ENCODE peak calls at places on chromosomes 16 and 17, in ten cellular contexts. I is posterior cingulate gyrus; N is mesendoderm; Z is aorta; L is activated effector memory CD4-positive, alpha-beta T cell treated with Interleukin-2 at 50 U/mL for 16 hours; R is pulmonary artery endothelial cell; X is NAMALWA; G is GM23248; Y is stimulated activated CD8-positive, alpha-beta memory T cell treated with anti-CD3 and anti-CD28 coated beads, Interleukin-4, amount 100 ng/mL, for 4 hours; V is activated CD4-positive, alpha-beta T cell treated with anti-CD3 and anti-CD28 coated beads for 24 hours. H is an unnamed sample.

GRCh38 chr17:72393553-72393952 is 272.7 kb downstream of the SOX9 start:
- DNase-seq in I (no peak), N (no peak), Z (no peak), L (no peak), R (no peak), X (no peak), G (peak; percentile 85), Y (no peak), V (no peak), H (no peak)

GRCh38 chr17:82400206-82400605 is 17.9 kb upstream of the HEXD start:
- DNase-seq in I (no peak), N (no peak), Z (no peak), L (no peak), R (no peak), X (no peak), G (no peak), Y (no peak), V (no peak), H (no peak)

GRCh38 chr16:85364323-85365040 is 248.6 kb upstream of the GSE1 start:
- DNase-seq in I (no peak), N (no peak), Z (no peak), L (no peak), R (no peak), X (no peak), G (peak; percentile 36), Y (no peak), V (no peak), H (no peak)

GRCh38 chr16:70576431-70577255 is 53.0 kb downstream of the SF3B3 start:
- DNase-seq in I (no peak), N (peak; percentile 41), Z (no peak), L (no peak), R (peak; percentile 55), X (peak; percentile 41), G (peak; percentile 84), Y (no peak), V (no peak), H (no peak)

GRCh38 chr17:13601776-13602551 is at the start of gene HS3ST3A1:
- DNase-seq in I (no peak), N (peak; percentile 96), Z (peak; percentile 79), L (no peak), R (no peak), X (no peak), G (peak; percentile 97), Y (no peak), V (no peak), H (no peak)

GRCh38 chr16:77971306-77972131 is 50.8 kb upstream of the CLEC3A start:
- DNase-seq in I (peak; percentile 87), N (peak; percentile 86), Z (peak; percentile 96), L (peak; percentile 50), R (peak; percentile 11), X (peak; percentile 80), G (peak; percentile 85), Y (peak; percentile 60), V (peak; percentile 76), H (peak; percentile 88)

GRCh38 chr16:88531931-88532433 is 38.2 kb upstream of the ZC3H18 start:
- DNase-seq in I (no peak), N (no peak), Z (no peak), L (no peak), R (no peak), X (no peak), G (no peak), Y (no peak), V (no peak), H (no peak)

GRCh38 chr17:55093358-55093757 is 124.8 kb downstream of the STXBP4 start:
- DNase-seq in I (no peak), N (no peak), Z (no peak), L (no peak), R (no peak), X (no peak), G (no peak), Y (no peak), V (no peak), H (no peak)

GRCh38 chr16:9364721-9365693 is 273.6 kb downstream of the HAPSTR1 start:
- DNase-seq in I (peak; percentile 78), N (no peak), Z (peak; percentile 86), L (no peak), R (no peak), X (no peak), G (no peak), Y (no peak), V (no peak), H (peak; percentile 87)

GRCh38 chr17:66400698-66401097 is 98.3 kb downstream of the PRKCA start:
- DNase-seq in I (no peak), N (no peak), Z (no peak), L (no peak), R (no peak), X (no peak), G (no peak), Y (no peak), V (no peak), H (no peak)

GRCh38 chr16:49012961-49013726 is 268.5 kb downstream of the CBLN1 start:
- DNase-seq in I (peak; percentile 54), N (no peak), Z (no peak), L (no peak), R (no peak), X (no peak), G (no peak), Y (no peak), V (no peak), H (no peak)

GRCh38 chr16:55660776-55661175 is 5.0 kb downstream of the SLC6A2 start:
- DNase-seq in I (no peak), N (peak; percentile 22), Z (peak; percentile 11), L (no peak), R (no peak), X (no peak), G (no peak), Y (no peak), V (no peak), H (no peak)

GRCh38 chr17:28675980-28676379 is 14.0 kb downstream of the SUPT6H start:
- DNase-seq in I (no peak), N (peak; percentile 48), Z (no peak), L (no peak), R (no peak), X (peak; percentile 40), G (no peak), Y (no peak), V (no peak), H (no peak)

GRCh38 chr16:88303890-88304819 is 78.6 kb upstream of the ZNF469 start:
- DNase-seq in I (no peak), N (peak; percentile 36), Z (peak; percentile 84), L (no peak), R (no peak), X (no peak), G (peak; percentile 95), Y (no peak), V (no peak), H (peak; percentile 70)

GRCh38 chr16:53091508-53092211 is 36.9 kb downstream of the CHD9 start:
- DNase-seq in I (peak; percentile 74), N (peak; percentile 94), Z (no peak), L (no peak), R (no peak), X (peak; percentile 44), G (peak; percentile 95), Y (no peak), V (no peak), H (peak; percentile 75)

GRCh38 chr16:29230671-29231091 is 175.8 kb downstream of the NPIPB11 start:
- DNase-seq in I (no peak), N (peak; percentile 28), Z (peak; percentile 67), L (no peak), R (no peak), X (no peak), G (peak; percentile 62), Y (no peak), V (no peak), H (no peak)

H was measured in right atrium auricular region.